ENCODE peak calls at places on chromosomes 11 and 22, in five cellular contexts. P is cardiac fibroblast, G is ovary, D is suprapubic skin, M is AG08395. Z is an unnamed sample.

GRCh38 chr22:38258895-38259294 is 13.9 kb downstream of the TMEM184B start:
- DNase-seq in P (peak; percentile 93), G (peak; percentile 93), D (no peak), M (no peak), Z (no peak)

GRCh38 chr22:21778705-21779363 is 43.2 kb upstream of the YPEL1 start:
- DNase-seq in M (peak; percentile 71), G (no peak), D (peak; percentile 35), P (peak; percentile 61), Z (peak; percentile 23)

GRCh38 chr11:74437441-74437840 is 29.9 kb downstream of the KCNE3 start:
- DNase-seq in G (no peak), M (no peak), P (no peak), D (no peak), Z (peak; percentile 42)

GRCh38 chr11:114562166-114562916 is 2.7 kb upstream of the NXPE1 start:
- DNase-seq in P (peak; percentile 50), G (no peak), D (no peak), M (no peak), Z (no peak)

GRCh38 chr11:82988936-82989627 is 82.6 kb downstream of the RAB30 start:
- DNase-seq in P (no peak), M (no peak), D (no peak), G (no peak), Z (peak; percentile 79)

GRCh38 chr11:16945671-16946469 is 68.3 kb downstream of the PLEKHA7 start:
- DNase-seq in P (peak; percentile 67), D (no peak), G (peak; percentile 53), M (peak; percentile 71), Z (peak; percentile 56)

GRCh38 chr11:86219291-86220193 is 25.0 kb upstream of the EED start:
- DNase-seq in M (no peak), G (no peak), P (no peak), D (no peak), Z (no peak)

GRCh38 chr11:48043998-48044512 is 63.7 kb downstream of the PTPRJ start:
- DNase-seq in M (no peak), P (no peak), G (no peak), D (no peak), Z (no peak)

GRCh38 chr22:49574205-49574604 is 253.5 kb downstream of the BRD1 start:
- DNase-seq in G (no peak), D (peak; percentile 32), M (no peak), P (no peak), Z (no peak)

GRCh38 chr11:74307409-74307808 is 4.0 kb downstream of the P4HA3 start:
- DNase-seq in P (peak; percentile 80), M (no peak), D (no peak), G (no peak), Z (no peak)

GRCh38 chr11:35029979-35030378 is 109.0 kb upstream of the CD44 start:
- DNase-seq in M (peak; percentile 69), D (no peak), P (peak; percentile 66), G (no peak), Z (no peak)

GRCh38 chr11:114586797-114587196 is 8.8 kb downstream of the NXPE4 start:
- DNase-seq in P (peak; percentile 18), M (no peak), G (no peak), D (no peak), Z (no peak)

GRCh38 chr11:93169143-93169542 is 28.6 kb downstream of the SLC36A4 start:
- DNase-seq in D (no peak), G (no peak), P (no peak), M (no peak), Z (no peak)